ENCODE peak calls at places on chromosomes 4 and X, in six cellular contexts. I, X, H, R, S and Z are unnamed samples.

GRCh38 chr4:37481547-37482129 is 204.5 kb downstream of the RELL1 start:
- DNase-seq in I (no peak), X (no peak), H (no peak), R (no peak), S (no peak), Z (no peak)

GRCh38 chrX:124215786-124216185 is 116.7 kb upstream of the TEX13D start:
- DNase-seq in I (no peak), X (no peak), H (no peak), R (no peak), S (no peak), Z (no peak)

GRCh38 chr4:148021706-148022105 is 289.8 kb downstream of the ARHGAP10 start:
- DNase-seq in I (no peak), X (no peak), H (no peak), R (no peak), S (no peak), Z (peak)

GRCh38 chrX:80765226-80765625 is 44.5 kb downstream of the BRWD3 start:
- DNase-seq in I (peak), X (no peak), H (no peak), R (no peak), S (no peak), Z (no peak)

GRCh38 chrX:21657318-21658151 is 595 bp downstream of the KLHL34 start:
- DNase-seq in I (no peak), X (no peak), H (no peak), R (no peak), S (no peak), Z (no peak)

GRCh38 chr4:89308161-89308500 is 531 bp upstream of the GPRIN3 start:
- DNase-seq in I (no peak), X (no peak), H (no peak), R (no peak), S (no peak), Z (no peak)

GRCh38 chrX:107676559-107677378 is 48.5 kb downstream of the PRPS1 start:
- DNase-seq in I (no peak), X (no peak), H (no peak), R (peak), S (peak), Z (peak)

GRCh38 chrX:103830848-103831247 is 1.2 kb downstream of the RAB9B start:
- DNase-seq in I (no peak), X (no peak), H (no peak), R (peak), S (no peak), Z (no peak)

GRCh38 chrX:68932611-68933010 is 103.8 kb downstream of the EFNB1 start:
- DNase-seq in I (no peak), X (no peak), H (no peak), R (no peak), S (no peak), Z (no peak)

GRCh38 chr4:24169956-24170355 is 280.1 kb upstream of the PPARGC1A start:
- DNase-seq in I (no peak), X (no peak), H (no peak), R (no peak), S (no peak), Z (no peak)

GRCh38 chr4:6991771-6992557 is 51.2 kb upstream of the TADA2B start:
- DNase-seq in I (no peak), X (no peak), H (no peak), R (peak), S (no peak), Z (no peak)

GRCh38 chr4:41678086-41678485 is 70.4 kb downstream of the PHOX2B start:
- DNase-seq in I (no peak), X (no peak), H (no peak), R (no peak), S (no peak), Z (no peak)

GRCh38 chrX:107288676-107289075 is 82.3 kb downstream of the DNAAF6 start:
- DNase-seq in I (no peak), X (no peak), H (no peak), R (no peak), S (no peak), Z (no peak)

GRCh38 chr4:97747945-97748344 is 395.3 kb downstream of the STPG2 start:
- DNase-seq in I (no peak), X (no peak), H (no peak), R (no peak), S (no peak), Z (no peak)

GRCh38 chr4:102168580-102168979 is 176.7 kb downstream of the SLC39A8 start:
- DNase-seq in I (no peak), X (no peak), H (no peak), R (no peak), S (no peak), Z (no peak)

GRCh38 chr4:3294401-3295241 is 1.8 kb downstream of the RGS12 start:
- DNase-seq in I (no peak), X (no peak), H (no peak), R (no peak), S (no peak), Z (no peak)

GRCh38 chrX:129996120-129996519 is 13.7 kb downstream of the BCORL1 start:
- DNase-seq in I (no peak), X (no peak), H (no peak), R (no peak), S (no peak), Z (no peak)

GRCh38 chr4:107931775-107932321 is 499 bp downstream of the CYP2U1 start:
- DNase-seq in I (no peak), X (no peak), H (no peak), R (no peak), S (no peak), Z (no peak)

GRCh38 chr4:30537462-30537861 is 182.7 kb upstream of the PCDH7 start:
- DNase-seq in I (no peak), X (no peak), H (no peak), R (no peak), S (peak), Z (no peak)

GRCh38 chrX:105608745-105609144 is 213.6 kb upstream of the NRK start:
- DNase-seq in I (no peak), X (no peak), H (no peak), R (no peak), S (no peak), Z (no peak)

GRCh38 chr4:103074598-103075434 is 1.7 kb downstream of the SLC9B2 start:
- DNase-seq in I (no peak), X (no peak), H (peak), R (no peak), S (no peak), Z (no peak)

GRCh38 chrX:107596651-107597050 is 31.7 kb upstream of the PRPS1 start:
- DNase-seq in I (no peak), X (no peak), H (no peak), R (no peak), S (no peak), Z (peak)

GRCh38 chr4:17220816-17221215 is 291.1 kb downstream of the QDPR start:
- DNase-seq in I (no peak), X (no peak), H (no peak), R (no peak), S (no peak), Z (no peak)

GRCh38 chr4:61922766-61923165 is 722.6 kb downstream of the ADGRL3 start:
- DNase-seq in I (no peak), X (no peak), H (no peak), R (no peak), S (no peak), Z (no peak)

GRCh38 chr4:136793848-136794247 is 738.4 kb downstream of the PCDH18 start:
- DNase-seq in I (no peak), X (no peak), H (no peak), R (no peak), S (no peak), Z (no peak)

GRCh38 chr4:33739886-33740285 is 2504.4 kb downstream of the ARAP2 start:
- DNase-seq in I (no peak), X (no peak), H (no peak), R (no peak), S (no peak), Z (no peak)

GRCh38 chr4:176309772-176310171 is 10.0 kb upstream of the SPCS3 start:
- DNase-seq in I (no peak), X (no peak), H (no peak), R (no peak), S (no peak), Z (no peak)

GRCh38 chr4:30825008-30825765 is 105.0 kb downstream of the PCDH7 start:
- DNase-seq in I (no peak), X (no peak), H (no peak), R (no peak), S (no peak), Z (no peak)

GRCh38 chr4:24557036-24558022 is 27.0 kb downstream of the DHX15 start:
- DNase-seq in I (no peak), X (no peak), H (no peak), R (no peak), S (peak), Z (no peak)

GRCh38 chr4:25310066-25310824 is 2.3 kb upstream of the ZCCHC4 start:
- DNase-seq in I (no peak), X (no peak), H (peak), R (no peak), S (no peak), Z (no peak)

GRCh38 chr4:174209296-174209695 is 74.2 kb downstream of the FBXO8 start:
- DNase-seq in I (no peak), X (no peak), H (no peak), R (no peak), S (no peak), Z (no peak)

GRCh38 chrX:150961631-150962030 is 21.5 kb upstream of the HMGB3 start:
- DNase-seq in I (no peak), X (no peak), H (no peak), R (no peak), S (no peak), Z (no peak)

GRCh38 chr4:74659576-74660411 is 134.5 kb downstream of the BTC start:
- DNase-seq in I (peak), X (no peak), H (no peak), R (no peak), S (peak), Z (peak)

GRCh38 chr4:132642196-132642817 is 506.8 kb upstream of the PCDH10 start:
- DNase-seq in I (peak), X (peak), H (peak), R (peak), S (peak), Z (peak)
- TF ChIP-seq JUND in I (no peak), X (no peak), H (no peak), R (no peak), S (no peak), Z (no peak)

GRCh38 chr4:141605425-141605856 is 30.9 kb upstream of the IL15 start:
- DNase-seq in I (no peak), X (no peak), H (no peak), R (no peak), S (no peak), Z (no peak)
- TF ChIP-seq JUND in I (no peak), X (no peak), H (no peak), R (no peak), S (no peak), Z (no peak)

DNA sequence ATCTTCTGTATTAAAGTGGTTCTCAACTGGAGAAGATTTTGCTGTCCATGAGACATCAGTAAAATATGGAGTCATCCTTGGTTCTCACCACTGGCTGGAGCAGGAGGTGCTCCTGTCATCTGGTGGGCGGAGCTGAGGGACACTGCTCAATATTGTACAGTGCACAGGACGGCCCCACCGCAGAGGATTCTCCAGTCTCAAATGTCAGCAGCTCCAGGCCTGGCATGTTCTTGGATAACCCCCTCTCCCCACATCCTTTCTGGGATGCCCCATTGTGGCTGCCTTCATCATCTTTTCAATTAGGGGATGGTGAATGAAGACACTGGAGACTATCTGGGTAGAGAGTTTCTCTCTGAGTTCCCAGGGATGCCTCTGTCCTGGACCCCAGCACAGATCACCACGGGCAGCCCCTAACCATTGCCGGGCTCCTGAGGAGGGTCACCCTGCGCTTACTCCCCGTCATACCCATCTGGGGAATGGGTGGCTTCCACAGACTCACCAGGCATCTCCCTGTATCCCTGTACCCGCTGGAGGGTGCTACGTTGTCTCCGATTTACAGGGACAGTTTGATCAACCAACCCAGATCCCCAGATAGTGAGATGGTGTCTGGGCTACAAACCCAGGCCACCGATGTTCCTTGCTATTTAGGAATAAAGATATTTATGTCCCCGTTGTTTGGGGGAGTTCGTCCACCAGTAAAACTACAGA is 21.9 kb upstream of the P2RY8 start:
- DNase-seq in I (no peak), X (peak), H (no peak), R (no peak), S (no peak), Z (no peak)
- TF ChIP-seq JUND in I (no peak), X (no peak), H (no peak), R (no peak), S (no peak), Z (no peak)

DNA sequence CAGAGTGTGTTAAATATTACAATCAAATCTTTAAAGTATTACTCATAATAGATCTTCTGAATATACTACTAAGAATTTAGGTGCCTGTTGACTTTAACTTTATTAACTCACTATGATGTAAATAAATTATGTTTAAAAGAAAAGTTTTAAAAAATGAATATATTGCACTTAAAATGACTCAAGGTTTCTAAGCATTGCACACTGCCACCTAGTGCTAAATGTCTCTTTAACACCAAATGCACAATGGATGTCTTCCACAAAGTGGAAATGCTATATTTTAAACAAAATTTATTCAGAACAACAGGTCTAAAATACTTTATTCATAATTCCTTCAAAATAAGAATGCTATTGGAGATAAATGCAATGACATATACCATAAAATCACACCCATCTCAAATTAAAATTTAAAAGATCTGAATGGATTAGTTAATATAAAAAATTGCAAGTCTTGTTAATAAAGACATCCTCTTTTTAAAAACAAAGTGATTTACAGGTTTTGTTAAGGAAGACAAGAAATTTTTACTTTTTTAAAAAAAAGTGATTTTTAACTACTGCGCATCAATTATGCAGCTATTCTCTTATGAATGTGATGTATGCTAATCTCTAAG is 5.5 kb downstream of the INPP4B start:
- DNase-seq in I (peak), X (no peak), H (no peak), R (peak), S (peak), Z (no peak)
- TF ChIP-seq JUND in I (no peak), X (no peak), H (no peak), R (no peak), S (no peak), Z (no peak)

DNA sequence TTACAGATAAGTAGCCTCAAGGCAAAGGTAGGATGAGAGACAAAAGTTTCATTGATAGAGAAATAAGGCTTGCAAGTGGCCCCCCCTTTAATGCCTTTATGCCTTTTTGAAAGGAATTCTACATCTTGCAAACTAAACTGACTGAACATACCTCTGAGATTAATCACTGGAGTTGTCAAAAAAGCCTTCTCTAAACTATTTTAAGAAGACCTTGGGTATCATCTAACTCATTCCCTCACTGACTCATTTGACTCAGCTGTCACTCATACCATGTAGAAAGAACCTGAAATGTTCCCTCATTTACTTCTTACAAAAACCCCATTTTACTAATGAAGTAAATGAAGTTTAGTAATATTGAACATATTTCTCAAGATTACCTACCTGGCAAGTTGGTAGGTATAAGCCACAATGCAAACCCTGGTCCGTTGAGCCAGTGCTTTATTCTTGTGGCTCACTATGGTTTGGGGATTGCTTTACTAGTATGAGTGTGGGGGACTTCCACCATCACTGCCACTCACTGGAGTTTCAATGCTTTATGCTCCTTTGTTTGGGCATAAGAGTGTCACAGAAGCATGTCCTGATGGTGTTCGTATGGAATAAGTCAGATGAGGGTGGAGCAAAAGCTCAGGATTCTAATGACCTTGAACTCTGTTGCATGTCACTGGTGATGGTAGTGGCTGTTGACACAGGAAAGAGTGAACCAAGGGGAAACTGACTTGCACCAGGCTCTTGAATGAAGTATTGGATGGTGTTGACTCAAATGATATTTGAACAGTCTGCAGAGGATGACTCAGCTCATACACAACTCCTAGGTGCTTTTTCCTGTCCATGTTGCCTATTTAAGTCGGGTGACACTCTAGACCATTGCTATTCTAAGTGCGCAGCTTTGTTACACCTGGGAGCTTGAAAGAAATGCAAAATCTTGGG is 305.5 kb upstream of the EMCN start:
- DNase-seq in I (peak), X (no peak), H (peak), R (no peak), S (peak), Z (no peak)
- TF ChIP-seq JUND in I (no peak), X (no peak), H (no peak), R (peak), S (peak), Z (no peak)